ENCODE peak calls at places on chromosomes 3 and 15, in seven cellular contexts. One of them, this sample, is unnamed.

GRCh38 chr3:9934235-9934621 is 594 bp downstream of the CRELD1 start:
- DNase-seq in stomach: no peak
- DNase-seq in A549: no peak
- DNase-seq in suprapubic skin: no peak
- DNase-seq in SK-N-SH: peak; percentile 62
- DNase-seq in esophagus muscularis mucosa: no peak
- DNase-seq in sigmoid colon: no peak
- DNase-seq in this sample: no peak

GRCh38 chr3:134076816-134077215 is 47.1 kb upstream of the SLCO2A1 start:
- DNase-seq in stomach: no peak
- DNase-seq in A549: no peak
- DNase-seq in suprapubic skin: no peak
- DNase-seq in SK-N-SH: no peak
- DNase-seq in esophagus muscularis mucosa: no peak
- DNase-seq in sigmoid colon: no peak
- DNase-seq in this sample: no peak

GRCh38 chr3:69009559-69010410 is 3.7 kb downstream of the EOGT start:
- DNase-seq in stomach: no peak
- DNase-seq in A549: no peak
- DNase-seq in suprapubic skin: no peak
- DNase-seq in SK-N-SH: no peak
- DNase-seq in esophagus muscularis mucosa: no peak
- DNase-seq in sigmoid colon: no peak
- DNase-seq in this sample: no peak

GRCh38 chr3:86239956-86240355 is 751.0 kb downstream of the VGLL3 start:
- DNase-seq in stomach: no peak
- DNase-seq in A549: no peak
- DNase-seq in suprapubic skin: no peak
- DNase-seq in SK-N-SH: no peak
- DNase-seq in esophagus muscularis mucosa: no peak
- DNase-seq in sigmoid colon: no peak
- DNase-seq in this sample: no peak

GRCh38 chr3:195249057-195249770 is 21.7 kb downstream of the XXYLT1 start:
- DNase-seq in stomach: no peak
- DNase-seq in A549: no peak
- DNase-seq in suprapubic skin: no peak
- DNase-seq in SK-N-SH: no peak
- DNase-seq in esophagus muscularis mucosa: peak; percentile 84
- DNase-seq in sigmoid colon: no peak
- DNase-seq in this sample: no peak

GRCh38 chr3:139286241-139286640 is 57.6 kb upstream of the MRPS22 start:
- DNase-seq in stomach: no peak
- DNase-seq in A549: no peak
- DNase-seq in suprapubic skin: no peak
- DNase-seq in SK-N-SH: no peak
- DNase-seq in esophagus muscularis mucosa: no peak
- DNase-seq in sigmoid colon: no peak
- DNase-seq in this sample: no peak

GRCh38 chr15:58362262-58362922 is 69.4 kb upstream of the LIPC start:
- DNase-seq in stomach: no peak
- DNase-seq in A549: no peak
- DNase-seq in suprapubic skin: no peak
- DNase-seq in SK-N-SH: no peak
- DNase-seq in esophagus muscularis mucosa: peak; percentile 45
- DNase-seq in sigmoid colon: no peak
- DNase-seq in this sample: no peak

GRCh38 chr3:190302209-190302885 is 19.9 kb downstream of the CLDN1 start:
- DNase-seq in stomach: no peak
- DNase-seq in A549: no peak
- DNase-seq in suprapubic skin: no peak
- DNase-seq in SK-N-SH: no peak
- DNase-seq in esophagus muscularis mucosa: no peak
- DNase-seq in sigmoid colon: no peak
- DNase-seq in this sample: no peak

GRCh38 chr3:38110314-38111050 is 26.4 kb downstream of the ACAA1 start:
- DNase-seq in stomach: peak; percentile 5
- DNase-seq in A549: no peak
- DNase-seq in suprapubic skin: peak; percentile 62
- DNase-seq in SK-N-SH: no peak
- DNase-seq in esophagus muscularis mucosa: no peak
- DNase-seq in sigmoid colon: peak; percentile 40
- DNase-seq in this sample: no peak

GRCh38 chr3:32937331-32937730 is 14.1 kb upstream of the CCR4 start:
- DNase-seq in stomach: no peak
- DNase-seq in A549: no peak
- DNase-seq in suprapubic skin: no peak
- DNase-seq in SK-N-SH: no peak
- DNase-seq in esophagus muscularis mucosa: peak; percentile 68
- DNase-seq in sigmoid colon: no peak
- DNase-seq in this sample: no peak

GRCh38 chr15:94255540-94255939 is 24.2 kb downstream of the MCTP2 start:
- DNase-seq in stomach: no peak
- DNase-seq in A549: no peak
- DNase-seq in suprapubic skin: no peak
- DNase-seq in SK-N-SH: no peak
- DNase-seq in esophagus muscularis mucosa: no peak
- DNase-seq in sigmoid colon: no peak
- DNase-seq in this sample: no peak

GRCh38 chr15:38690737-38691332 is 126.2 kb upstream of the RASGRP1 start:
- DNase-seq in stomach: peak; percentile 73
- DNase-seq in A549: no peak
- DNase-seq in suprapubic skin: no peak
- DNase-seq in SK-N-SH: peak; percentile 32
- DNase-seq in esophagus muscularis mucosa: no peak
- DNase-seq in sigmoid colon: no peak
- DNase-seq in this sample: peak; percentile 76

GRCh38 chr3:185961675-185962232 is 23.9 kb upstream of the TRA2B start:
- DNase-seq in stomach: no peak
- DNase-seq in A549: no peak
- DNase-seq in suprapubic skin: no peak
- DNase-seq in SK-N-SH: no peak
- DNase-seq in esophagus muscularis mucosa: no peak
- DNase-seq in sigmoid colon: no peak
- DNase-seq in this sample: no peak

GRCh38 chr3:187777331-187778046 is 32.2 kb upstream of the BCL6 start:
- DNase-seq in stomach: no peak
- DNase-seq in A549: no peak
- DNase-seq in suprapubic skin: no peak
- DNase-seq in SK-N-SH: no peak
- DNase-seq in esophagus muscularis mucosa: no peak
- DNase-seq in sigmoid colon: no peak
- DNase-seq in this sample: no peak

GRCh38 chr15:49439678-49440375 is 16.8 kb downstream of the FGF7 start:
- DNase-seq in stomach: no peak
- DNase-seq in A549: no peak
- DNase-seq in suprapubic skin: no peak
- DNase-seq in SK-N-SH: no peak
- DNase-seq in esophagus muscularis mucosa: no peak
- DNase-seq in sigmoid colon: no peak
- DNase-seq in this sample: no peak

GRCh38 chr15:50825946-50826345 is 60.4 kb upstream of the SPPL2A start:
- DNase-seq in stomach: no peak
- DNase-seq in A549: no peak
- DNase-seq in suprapubic skin: no peak
- DNase-seq in SK-N-SH: no peak
- DNase-seq in esophagus muscularis mucosa: no peak
- DNase-seq in sigmoid colon: no peak
- DNase-seq in this sample: no peak

GRCh38 chr15:28086175-28086703 is 12.9 kb downstream of the OCA2 start:
- DNase-seq in stomach: peak; percentile 68
- DNase-seq in A549: peak; percentile 79
- DNase-seq in suprapubic skin: no peak
- DNase-seq in SK-N-SH: peak; percentile 85
- DNase-seq in esophagus muscularis mucosa: no peak
- DNase-seq in sigmoid colon: no peak
- DNase-seq in this sample: peak; percentile 70

GRCh38 chr15:60518511-60518910 is 39.6 kb upstream of the ICE2 start:
- DNase-seq in stomach: no peak
- DNase-seq in A549: no peak
- DNase-seq in suprapubic skin: no peak
- DNase-seq in SK-N-SH: no peak
- DNase-seq in esophagus muscularis mucosa: no peak
- DNase-seq in sigmoid colon: no peak
- DNase-seq in this sample: no peak

GRCh38 chr3:11509175-11510000 is 134.3 kb downstream of the VGLL4 start:
- DNase-seq in stomach: peak; percentile 77
- DNase-seq in A549: no peak
- DNase-seq in suprapubic skin: peak; percentile 84
- DNase-seq in SK-N-SH: peak; percentile 81
- DNase-seq in esophagus muscularis mucosa: no peak
- DNase-seq in sigmoid colon: peak; percentile 93
- DNase-seq in this sample: peak; percentile 63

GRCh38 chr3:66080167-66080566 is 41.4 kb upstream of the MAGI1 start:
- DNase-seq in stomach: no peak
- DNase-seq in A549: no peak
- DNase-seq in suprapubic skin: no peak
- DNase-seq in SK-N-SH: no peak
- DNase-seq in esophagus muscularis mucosa: no peak
- DNase-seq in sigmoid colon: no peak
- DNase-seq in this sample: peak; percentile 24

GRCh38 chr3:66077973-66078372 is 39.3 kb upstream of the MAGI1 start:
- DNase-seq in stomach: no peak
- DNase-seq in A549: no peak
- DNase-seq in suprapubic skin: no peak
- DNase-seq in SK-N-SH: no peak
- DNase-seq in esophagus muscularis mucosa: no peak
- DNase-seq in sigmoid colon: no peak
- DNase-seq in this sample: no peak

GRCh38 chr3:66082679-66083078 is 44.0 kb upstream of the MAGI1 start:
- DNase-seq in stomach: no peak
- DNase-seq in A549: no peak
- DNase-seq in suprapubic skin: no peak
- DNase-seq in SK-N-SH: no peak
- DNase-seq in esophagus muscularis mucosa: no peak
- DNase-seq in sigmoid colon: no peak
- DNase-seq in this sample: no peak

GRCh38 chr3:66083096-66083960 is 44.6 kb upstream of the MAGI1 start:
- DNase-seq in stomach: no peak
- DNase-seq in A549: no peak
- DNase-seq in suprapubic skin: no peak
- DNase-seq in SK-N-SH: no peak
- DNase-seq in esophagus muscularis mucosa: no peak
- DNase-seq in sigmoid colon: no peak
- DNase-seq in this sample: no peak

GRCh38 chr3:66083961-66084270 is 45.2 kb upstream of the MAGI1 start:
- DNase-seq in stomach: no peak
- DNase-seq in A549: no peak
- DNase-seq in suprapubic skin: no peak
- DNase-seq in SK-N-SH: no peak
- DNase-seq in esophagus muscularis mucosa: no peak
- DNase-seq in sigmoid colon: no peak
- DNase-seq in this sample: no peak
- TF ChIP-seq CTCF in stomach: no peak
- TF ChIP-seq CTCF in A549: no peak
- TF ChIP-seq CTCF in suprapubic skin: no peak
- TF ChIP-seq CTCF in SK-N-SH: no peak
- TF ChIP-seq CTCF in esophagus muscularis mucosa: no peak
- TF ChIP-seq CTCF in sigmoid colon: no peak
- TF ChIP-seq CTCF in this sample: no peak

DNA sequence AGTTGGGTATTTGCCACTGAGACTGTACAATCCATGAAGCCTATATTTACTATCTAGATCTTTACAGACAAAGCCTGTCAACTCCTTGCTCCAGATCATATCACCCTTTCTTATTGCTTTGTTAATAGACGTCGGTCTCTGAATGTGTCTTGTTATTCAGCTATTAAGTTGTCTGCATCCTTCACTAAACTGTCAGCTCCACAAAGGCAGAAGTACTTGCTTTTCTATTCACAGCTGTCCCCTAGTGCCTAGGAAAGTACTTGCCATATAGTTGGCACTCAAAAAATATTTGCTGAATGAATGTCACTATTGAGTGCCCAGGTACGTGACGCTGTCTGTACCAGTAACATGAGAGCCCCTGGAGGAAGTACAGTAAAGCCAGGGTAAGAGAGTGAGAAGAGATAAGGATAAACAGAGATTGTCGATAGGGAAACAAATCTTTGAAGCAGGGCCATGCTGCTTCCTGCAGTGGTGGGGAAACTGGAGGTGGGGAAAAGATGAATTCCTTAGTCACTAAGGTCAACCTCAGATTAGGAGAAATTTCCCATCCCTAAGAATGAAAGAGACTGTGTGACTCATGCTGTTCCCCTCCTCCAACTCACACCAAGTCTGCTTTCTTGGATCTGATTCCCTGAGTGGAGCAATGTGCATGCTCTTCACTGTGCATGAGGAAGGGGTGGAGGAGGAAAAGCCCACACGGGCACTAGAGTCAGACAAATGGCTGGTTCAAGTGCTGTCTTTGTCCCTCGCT is 36.3 kb downstream of the PRICKLE2 start:
- DNase-seq in stomach: no peak
- DNase-seq in A549: peak; percentile 66
- DNase-seq in suprapubic skin: no peak
- DNase-seq in SK-N-SH: no peak
- DNase-seq in esophagus muscularis mucosa: peak; percentile 83
- DNase-seq in sigmoid colon: peak; percentile 76
- DNase-seq in this sample: no peak
- TF ChIP-seq EP300 in stomach: no peak
- TF ChIP-seq EP300 in A549: peak; percentile 75
- TF ChIP-seq EP300 in suprapubic skin: no peak
- TF ChIP-seq EP300 in SK-N-SH: no peak
- TF ChIP-seq EP300 in esophagus muscularis mucosa: no peak
- TF ChIP-seq EP300 in sigmoid colon: no peak
- TF ChIP-seq EP300 in this sample: no peak

GRCh38 chr3:128494152-128494650 is 1.2 kb upstream of the GATA2 start:
- DNase-seq in stomach: no peak
- DNase-seq in A549: no peak
- DNase-seq in suprapubic skin: peak; percentile 32
- DNase-seq in SK-N-SH: no peak
- DNase-seq in esophagus muscularis mucosa: no peak
- DNase-seq in sigmoid colon: peak; percentile 14
- DNase-seq in this sample: no peak

GRCh38 chr3:128493221-128494151 is 485 bp upstream of the GATA2 start:
- DNase-seq in stomach: no peak
- DNase-seq in A549: no peak
- DNase-seq in suprapubic skin: peak; percentile 78
- DNase-seq in SK-N-SH: peak; percentile 92
- DNase-seq in esophagus muscularis mucosa: no peak
- DNase-seq in sigmoid colon: peak; percentile 65
- DNase-seq in this sample: no peak

GRCh38 chr3:128491900-128492352 is 1.1 kb downstream of the GATA2 start:
- DNase-seq in stomach: no peak
- DNase-seq in A549: no peak
- DNase-seq in suprapubic skin: peak; percentile 67
- DNase-seq in SK-N-SH: no peak
- DNase-seq in esophagus muscularis mucosa: no peak
- DNase-seq in sigmoid colon: peak; percentile 53
- DNase-seq in this sample: no peak

GRCh38 chr3:128491071-128491899 is 1.7 kb downstream of the GATA2 start:
- DNase-seq in stomach: no peak
- DNase-seq in A549: no peak
- DNase-seq in suprapubic skin: peak; percentile 70
- DNase-seq in SK-N-SH: no peak
- DNase-seq in esophagus muscularis mucosa: no peak
- DNase-seq in sigmoid colon: peak; percentile 61
- DNase-seq in this sample: no peak

GRCh38 chr3:128492353-128493220 is at the start of gene GATA2:
- DNase-seq in stomach: no peak
- DNase-seq in A549: no peak
- DNase-seq in suprapubic skin: peak; percentile 74
- DNase-seq in SK-N-SH: no peak
- DNase-seq in esophagus muscularis mucosa: no peak
- DNase-seq in sigmoid colon: peak; percentile 59
- DNase-seq in this sample: no peak
- H3K4me3 ChIP-seq in stomach: peak within 1 kb of the TSS; percentile 23
- H3K4me3 ChIP-seq in A549: no peak within 1 kb of the TSS
- H3K4me3 ChIP-seq in suprapubic skin: peak within 1 kb of the TSS; percentile 68
- H3K4me3 ChIP-seq in SK-N-SH: peak within 1 kb of the TSS; percentile 75
- H3K4me3 ChIP-seq in esophagus muscularis mucosa: peak within 1 kb of the TSS; percentile 14
- H3K4me3 ChIP-seq in sigmoid colon: no peak within 1 kb of the TSS
- H3K4me3 ChIP-seq in this sample: peak within 1 kb of the TSS; percentile 3

GRCh38 chr3:58783845-58784244 is 117.3 kb upstream of the FAM3D start:
- DNase-seq in stomach: no peak
- DNase-seq in A549: no peak
- DNase-seq in suprapubic skin: no peak
- DNase-seq in SK-N-SH: no peak
- DNase-seq in esophagus muscularis mucosa: no peak
- DNase-seq in sigmoid colon: no peak
- DNase-seq in this sample: no peak
- TF ChIP-seq CTCF in stomach: no peak
- TF ChIP-seq CTCF in A549: no peak
- TF ChIP-seq CTCF in suprapubic skin: no peak
- TF ChIP-seq CTCF in SK-N-SH: no peak
- TF ChIP-seq CTCF in esophagus muscularis mucosa: no peak
- TF ChIP-seq CTCF in sigmoid colon: no peak
- TF ChIP-seq CTCF in this sample: no peak